ENCODE peak calls at places on chromosome 9, in six cellular contexts. Z is fibroblast of mammary gland, N is fibroblast of the conjunctiva, K is mesenchymal stem cell, D is KBM-7, I is OCI-LY7. A is an unnamed sample.

GRCh38 chr9:70136632-70137031 is 93.0 kb downstream of the MAMDC2 start:
- DNase-seq in Z (peak), N (no peak), K (no peak), D (no peak), I (no peak), A (no peak)

GRCh38 chr9:18437315-18438200 is 36.4 kb upstream of the ADAMTSL1 start:
- DNase-seq in Z (peak), N (no peak), K (peak), D (no peak), I (no peak), A (no peak)

GRCh38 chr9:21559402-21560280 is 77.5 kb upstream of the IFNE start:
- DNase-seq in Z (peak), N (no peak), K (peak), D (peak), I (no peak), A (no peak)

GRCh38 chr9:36101916-36102741 is 34.4 kb upstream of the GLIPR2 start:
- DNase-seq in Z (peak), N (peak), K (peak), D (no peak), I (no peak), A (peak)

GRCh38 chr9:114603183-114603582 is 7.9 kb upstream of the TMEM268 start:
- DNase-seq in Z (no peak), N (no peak), K (no peak), D (no peak), I (no peak), A (no peak)

GRCh38 chr9:126532019-126532462 is 81.7 kb upstream of the LMX1B start:
- DNase-seq in Z (peak), N (peak), K (peak), D (no peak), I (no peak), A (no peak)

GRCh38 chr9:75471549-75472114 is 383.3 kb downstream of the OSTF1 start:
- DNase-seq in Z (no peak), N (no peak), K (no peak), D (no peak), I (peak), A (no peak)

GRCh38 chr9:98726735-98727134 is 18.0 kb upstream of the GABBR2 start:
- DNase-seq in Z (peak), N (no peak), K (peak), D (peak), I (peak), A (peak)

GRCh38 chr9:95073042-95073607 is 244.4 kb downstream of the FANCC start:
- DNase-seq in Z (peak), N (no peak), K (peak), D (no peak), I (no peak), A (no peak)

GRCh38 chr9:116733010-116733641 is 46.0 kb downstream of the TRIM32 start:
- DNase-seq in Z (no peak), N (no peak), K (no peak), D (no peak), I (no peak), A (no peak)

GRCh38 chr9:4618700-4619099 is 43.4 kb upstream of the PLPP6 start:
- DNase-seq in Z (no peak), N (no peak), K (no peak), D (no peak), I (no peak), A (no peak)

GRCh38 chr9:6382681-6383080 is 30.3 kb upstream of the UHRF2 start:
- DNase-seq in Z (peak), N (no peak), K (no peak), D (no peak), I (no peak), A (no peak)

GRCh38 chr9:35385042-35385441 is 104.9 kb upstream of the RUSC2 start:
- DNase-seq in Z (peak), N (peak), K (peak), D (no peak), I (no peak), A (no peak)

GRCh38 chr9:81268048-81268447 is 421.3 kb downstream of the TLE1 start:
- DNase-seq in Z (peak), N (no peak), K (peak), D (no peak), I (no peak), A (no peak)

GRCh38 chr9:17082343-17082742 is 52.5 kb upstream of the CNTLN start:
- DNase-seq in Z (peak), N (no peak), K (peak), D (no peak), I (no peak), A (no peak)

GRCh38 chr9:82333671-82334070 is 345.1 kb downstream of the SPATA31D1 start:
- DNase-seq in Z (peak), N (no peak), K (no peak), D (no peak), I (no peak), A (no peak)

GRCh38 chr9:87063246-87063645 is 115.9 kb upstream of the GAS1 start:
- DNase-seq in Z (peak), N (no peak), K (no peak), D (no peak), I (no peak), A (no peak)

GRCh38 chr9:137355445-137356365 is 53.6 kb upstream of the NRARP start:
- DNase-seq in Z (no peak), N (no peak), K (no peak), D (no peak), I (no peak), A (no peak)

GRCh38 chr9:36991516-36992134 is 42.4 kb downstream of the PAX5 start:
- DNase-seq in Z (peak), N (no peak), K (no peak), D (peak), I (peak), A (peak)

GRCh38 chr9:32483343-32483742 is 42.7 kb downstream of the RIGI start:
- DNase-seq in Z (no peak), N (no peak), K (no peak), D (peak), I (peak), A (peak)

GRCh38 chr9:75713373-75713772 is 177.1 kb upstream of the PCSK5 start:
- DNase-seq in Z (no peak), N (no peak), K (no peak), D (no peak), I (no peak), A (no peak)

GRCh38 chr9:128454991-128455390 is 815 bp upstream of the ODF2 start:
- DNase-seq in Z (no peak), N (no peak), K (no peak), D (no peak), I (no peak), A (no peak)

GRCh38 chr9:99073347-99073746 is 31.6 kb upstream of the TGFBR1 start:
- DNase-seq in Z (no peak), N (no peak), K (no peak), D (no peak), I (no peak), A (no peak)

GRCh38 chr9:14723301-14723700 is 768 bp upstream of the CER1 start:
- DNase-seq in Z (no peak), N (no peak), K (no peak), D (no peak), I (no peak), A (no peak)

GRCh38 chr9:5085993-5086392 is 99.4 kb downstream of the INSL6 start:
- DNase-seq in Z (no peak), N (no peak), K (no peak), D (no peak), I (no peak), A (no peak)

GRCh38 chr9:110531776-110532175 is 47.8 kb downstream of the SVEP1 start:
- DNase-seq in Z (peak), N (no peak), K (peak), D (no peak), I (no peak), A (no peak)

GRCh38 chr9:133226219-133227171 is 17.4 kb upstream of the OBP2B start:
- DNase-seq in Z (no peak), N (no peak), K (no peak), D (no peak), I (no peak), A (no peak)

GRCh38 chr9:117387422-117387821 is 27.4 kb downstream of the ASTN2 start:
- DNase-seq in Z (no peak), N (no peak), K (no peak), D (no peak), I (no peak), A (no peak)

GRCh38 chr9:35826071-35826701 is 2.3 kb downstream of the FAM221B start:
- DNase-seq in Z (peak), N (peak), K (peak), D (peak), I (peak), A (peak)

A was measured in Karpas-422.